ENCODE peak calls at places on chromosomes 3 and 15, in six cellular contexts. One of them, this sample, is unnamed. For H3K4me1, the result is how much of the 10 kb centered on the place peaks cover.

GRCh38 chr3:54188176-54188791 is 65.9 kb downstream of the CACNA2D3 start:
- DNase-seq in sigmoid colon: no peak
- DNase-seq in stomach: peak
- DNase-seq in H1: peak
- DNase-seq in HCT116: peak
- DNase-seq in GM23338: peak
- DNase-seq in this sample: peak

GRCh38 chr15:81897011-81897677 is 148.7 kb downstream of the MEX3B start:
- DNase-seq in HCT116: no peak
- DNase-seq in GM23338: no peak
- DNase-seq in stomach: no peak
- DNase-seq in H1: no peak
- DNase-seq in sigmoid colon: peak
- DNase-seq in this sample: no peak

GRCh38 chr3:17195192-17195611 is 310.4 kb downstream of the PLCL2 start:
- DNase-seq in GM23338: no peak
- DNase-seq in HCT116: no peak
- DNase-seq in stomach: no peak
- DNase-seq in H1: no peak
- DNase-seq in sigmoid colon: no peak
- DNase-seq in this sample: no peak

GRCh38 chr3:116474356-116475200 is 29.3 kb upstream of the LSAMP start:
- DNase-seq in sigmoid colon: no peak
- DNase-seq in H1: no peak
- DNase-seq in stomach: no peak
- DNase-seq in HCT116: no peak
- DNase-seq in GM23338: no peak
- DNase-seq in this sample: no peak

GRCh38 chr3:142046320-142047020 is 102.9 kb downstream of the TFDP2 start:
- DNase-seq in stomach: no peak
- DNase-seq in sigmoid colon: no peak
- DNase-seq in GM23338: peak
- DNase-seq in H1: no peak
- DNase-seq in HCT116: no peak
- DNase-seq in this sample: no peak

GRCh38 chr3:71646971-71647370 is 63.4 kb upstream of the FOXP1 start:
- DNase-seq in stomach: no peak
- DNase-seq in GM23338: no peak
- DNase-seq in HCT116: no peak
- DNase-seq in H1: no peak
- DNase-seq in sigmoid colon: no peak
- DNase-seq in this sample: no peak

GRCh38 chr3:25683882-25684281 is 19.2 kb upstream of the TOP2B start:
- DNase-seq in stomach: no peak
- DNase-seq in H1: no peak
- DNase-seq in sigmoid colon: no peak
- DNase-seq in GM23338: no peak
- DNase-seq in HCT116: no peak
- DNase-seq in this sample: no peak

GRCh38 chr3:141360888-141361598 is 7.3 kb upstream of the ZBTB38 start:
- DNase-seq in HCT116: peak
- DNase-seq in stomach: no peak
- DNase-seq in sigmoid colon: no peak
- DNase-seq in H1: no peak
- DNase-seq in GM23338: peak
- DNase-seq in this sample: peak

GRCh38 chr15:22262613-22263020 is 182.3 kb downstream of the OR4M2 start:
- DNase-seq in stomach: no peak
- DNase-seq in HCT116: no peak
- DNase-seq in sigmoid colon: no peak
- DNase-seq in GM23338: no peak
- DNase-seq in H1: no peak
- DNase-seq in this sample: no peak

GRCh38 chr3:66405701-66406091 is 95.1 kb downstream of the LRIG1 start:
- DNase-seq in H1: no peak
- DNase-seq in stomach: no peak
- DNase-seq in GM23338: no peak
- DNase-seq in HCT116: no peak
- DNase-seq in sigmoid colon: peak
- DNase-seq in this sample: no peak

GRCh38 chr3:140552403-140552802 is 125.5 kb upstream of the TRIM42 start:
- DNase-seq in stomach: no peak
- DNase-seq in sigmoid colon: no peak
- DNase-seq in HCT116: no peak
- DNase-seq in GM23338: peak
- DNase-seq in H1: no peak
- DNase-seq in this sample: no peak

GRCh38 chr15:45234562-45235235 is 17.3 kb upstream of the SLC28A2 start:
- DNase-seq in sigmoid colon: no peak
- DNase-seq in stomach: no peak
- DNase-seq in H1: no peak
- DNase-seq in HCT116: no peak
- DNase-seq in GM23338: no peak
- DNase-seq in this sample: no peak

GRCh38 chr3:12143949-12144504 is 14.7 kb downstream of the TIMP4 start:
- DNase-seq in HCT116: no peak
- DNase-seq in sigmoid colon: peak
- DNase-seq in GM23338: no peak
- DNase-seq in stomach: peak
- DNase-seq in H1: no peak
- DNase-seq in this sample: no peak

GRCh38 chr15:69808756-69809155 is 289.0 kb downstream of the TLE3 start:
- DNase-seq in GM23338: no peak
- DNase-seq in stomach: no peak
- DNase-seq in sigmoid colon: no peak
- DNase-seq in HCT116: no peak
- DNase-seq in H1: no peak
- DNase-seq in this sample: no peak

GRCh38 chr15:93072440-93073394 is 16.3 kb downstream of the RGMA start:
- DNase-seq in sigmoid colon: peak
- DNase-seq in H1: peak
- DNase-seq in stomach: peak
- DNase-seq in HCT116: peak
- DNase-seq in GM23338: peak
- DNase-seq in this sample: peak

GRCh38 chr3:187264946-187265345 is 26.6 kb downstream of the MASP1 start:
- DNase-seq in sigmoid colon: no peak
- DNase-seq in HCT116: no peak
- DNase-seq in GM23338: no peak
- DNase-seq in H1: no peak
- DNase-seq in stomach: no peak
- DNase-seq in this sample: no peak

GRCh38 chr15:64975390-64975789 is 14.3 kb downstream of the SPG21 start:
- DNase-seq in stomach: no peak
- DNase-seq in sigmoid colon: no peak
- DNase-seq in GM23338: no peak
- DNase-seq in HCT116: no peak
- DNase-seq in H1: no peak
- DNase-seq in this sample: no peak

GRCh38 chr3:7787871-7788828 is 713.5 kb upstream of the LMCD1 start:
- DNase-seq in HCT116: no peak
- DNase-seq in GM23338: peak
- DNase-seq in sigmoid colon: no peak
- DNase-seq in stomach: no peak
- DNase-seq in H1: no peak
- DNase-seq in this sample: no peak

GRCh38 chr15:33586791-33587697 is 276.3 kb downstream of the RYR3 start:
- DNase-seq in H1: no peak
- DNase-seq in stomach: no peak
- DNase-seq in GM23338: no peak
- DNase-seq in sigmoid colon: no peak
- DNase-seq in HCT116: no peak
- DNase-seq in this sample: no peak

GRCh38 chr3:87173071-87173470 is 54.0 kb upstream of the CHMP2B start:
- DNase-seq in GM23338: no peak
- DNase-seq in sigmoid colon: no peak
- DNase-seq in H1: no peak
- DNase-seq in HCT116: no peak
- DNase-seq in stomach: no peak
- DNase-seq in this sample: no peak

GRCh38 chr3:30642715-30643361 is 36.4 kb downstream of the TGFBR2 start:
- DNase-seq in sigmoid colon: no peak
- DNase-seq in H1: no peak
- DNase-seq in stomach: no peak
- DNase-seq in GM23338: no peak
- DNase-seq in HCT116: no peak
- DNase-seq in this sample: no peak

GRCh38 chr3:171129827-171130226 is 103.3 kb upstream of the SLC2A2 start:
- DNase-seq in H1: no peak
- DNase-seq in sigmoid colon: no peak
- DNase-seq in GM23338: no peak
- DNase-seq in stomach: no peak
- DNase-seq in HCT116: no peak
- DNase-seq in this sample: no peak

GRCh38 chr3:94961423-94962100 is 898.7 kb downstream of the NSUN3 start:
- DNase-seq in H1: no peak
- DNase-seq in stomach: no peak
- DNase-seq in HCT116: no peak
- DNase-seq in sigmoid colon: no peak
- DNase-seq in GM23338: no peak
- DNase-seq in this sample: no peak

GRCh38 chr15:68483165-68483564 is 51.2 kb upstream of the ITGA11 start:
- DNase-seq in H1: no peak
- DNase-seq in HCT116: no peak
- DNase-seq in GM23338: no peak
- DNase-seq in stomach: no peak
- DNase-seq in sigmoid colon: no peak
- DNase-seq in this sample: no peak

GRCh38 chr15:68484220-68484619 is 52.3 kb upstream of the ITGA11 start:
- DNase-seq in H1: no peak
- DNase-seq in GM23338: no peak
- DNase-seq in stomach: no peak
- DNase-seq in sigmoid colon: no peak
- DNase-seq in HCT116: no peak
- DNase-seq in this sample: no peak

GRCh38 chr15:68487087-68487843 is 55.3 kb upstream of the ITGA11 start:
- DNase-seq in stomach: no peak
- DNase-seq in H1: no peak
- DNase-seq in sigmoid colon: no peak
- DNase-seq in GM23338: no peak
- DNase-seq in HCT116: no peak
- DNase-seq in this sample: peak

GRCh38 chr15:68485721-68486360 is 53.9 kb upstream of the ITGA11 start:
- DNase-seq in H1: no peak
- DNase-seq in GM23338: no peak
- DNase-seq in stomach: no peak
- DNase-seq in HCT116: no peak
- DNase-seq in sigmoid colon: no peak
- DNase-seq in this sample: no peak

GRCh38 chr15:68484696-68485400 is 52.9 kb upstream of the ITGA11 start:
- DNase-seq in sigmoid colon: no peak
- DNase-seq in GM23338: no peak
- DNase-seq in HCT116: no peak
- DNase-seq in stomach: no peak
- DNase-seq in H1: no peak
- DNase-seq in this sample: no peak
- TF ChIP-seq POLR2AphosphoS5 in sigmoid colon: no peak
- TF ChIP-seq POLR2AphosphoS5 in GM23338: no peak
- TF ChIP-seq POLR2AphosphoS5 in HCT116: no peak
- TF ChIP-seq POLR2AphosphoS5 in stomach: no peak
- TF ChIP-seq POLR2AphosphoS5 in H1: no peak
- TF ChIP-seq POLR2AphosphoS5 in this sample: no peak

DNA sequence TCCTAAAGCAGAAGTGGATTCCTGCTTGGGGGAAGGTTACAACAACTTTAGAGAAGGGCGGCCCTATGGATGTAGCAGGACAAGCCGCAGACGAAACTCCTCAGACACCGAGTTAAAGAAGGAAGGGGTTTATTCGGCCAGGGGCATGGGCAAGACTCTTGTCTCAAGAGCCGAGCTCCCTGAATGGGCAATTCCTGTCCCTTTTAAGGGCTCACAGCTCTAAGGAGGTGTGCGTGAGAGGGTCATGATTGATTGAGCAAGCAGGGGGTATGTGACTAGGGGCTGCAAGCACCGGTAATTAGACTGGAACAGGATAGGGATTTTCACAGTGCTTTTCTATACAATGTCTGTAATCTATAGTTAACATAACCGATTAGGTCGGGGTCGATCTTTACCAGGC is 879 bp upstream of the PDHB start:
- DNase-seq in sigmoid colon: no peak
- DNase-seq in GM23338: peak
- DNase-seq in stomach: no peak
- DNase-seq in HCT116: no peak
- DNase-seq in H1: no peak
- DNase-seq in this sample: no peak
- H3K4me1 ChIP-seq in sigmoid colon: under half
- H3K4me1 ChIP-seq in GM23338: under half
- H3K4me1 ChIP-seq in stomach: under half
- H3K4me1 ChIP-seq in HCT116: under half
- H3K4me1 ChIP-seq in H1: under half
- H3K4me1 ChIP-seq in this sample: under half

DNA sequence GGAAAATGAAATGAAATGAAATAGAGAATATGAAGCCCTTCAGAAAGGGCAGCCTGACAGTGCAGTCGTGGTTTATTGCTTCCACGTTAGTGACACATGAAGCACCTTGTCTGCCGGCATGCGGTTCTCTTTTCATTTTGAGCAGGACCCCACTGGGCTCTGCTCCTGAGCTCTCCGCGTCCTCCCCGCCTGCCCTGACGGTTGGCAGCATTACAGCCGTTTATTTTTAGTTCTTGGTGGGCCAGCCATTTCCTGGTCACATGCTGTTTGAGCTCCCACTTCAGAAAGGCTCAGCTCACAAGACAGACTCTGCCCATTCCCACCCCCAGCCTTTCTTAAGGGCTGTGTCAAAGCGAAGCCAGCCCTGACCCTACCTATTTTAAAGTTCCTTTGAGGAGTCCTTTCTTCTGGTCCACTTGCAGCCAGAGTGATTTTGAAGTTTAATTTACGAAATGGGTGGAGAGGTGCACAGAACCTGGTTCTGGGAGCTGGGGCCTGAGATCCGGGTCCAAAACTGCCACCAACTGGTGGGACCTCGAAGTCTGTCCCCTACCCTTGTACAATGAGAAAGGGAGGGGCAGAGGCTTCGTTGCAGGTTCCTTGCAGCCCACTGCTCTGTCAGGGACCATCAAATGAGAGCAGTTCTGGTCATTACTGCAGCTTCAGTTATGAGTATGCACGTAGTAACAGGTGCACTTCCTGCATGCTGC is 60.1 kb downstream of the MGLL start:
- DNase-seq in HCT116: no peak
- DNase-seq in stomach: no peak
- DNase-seq in sigmoid colon: peak
- DNase-seq in GM23338: no peak
- DNase-seq in H1: no peak
- DNase-seq in this sample: no peak
- TF ChIP-seq POLR2AphosphoS5 in HCT116: no peak
- TF ChIP-seq POLR2AphosphoS5 in stomach: no peak
- TF ChIP-seq POLR2AphosphoS5 in sigmoid colon: peak
- TF ChIP-seq POLR2AphosphoS5 in GM23338: no peak
- TF ChIP-seq POLR2AphosphoS5 in H1: no peak
- TF ChIP-seq POLR2AphosphoS5 in this sample: peak

DNA sequence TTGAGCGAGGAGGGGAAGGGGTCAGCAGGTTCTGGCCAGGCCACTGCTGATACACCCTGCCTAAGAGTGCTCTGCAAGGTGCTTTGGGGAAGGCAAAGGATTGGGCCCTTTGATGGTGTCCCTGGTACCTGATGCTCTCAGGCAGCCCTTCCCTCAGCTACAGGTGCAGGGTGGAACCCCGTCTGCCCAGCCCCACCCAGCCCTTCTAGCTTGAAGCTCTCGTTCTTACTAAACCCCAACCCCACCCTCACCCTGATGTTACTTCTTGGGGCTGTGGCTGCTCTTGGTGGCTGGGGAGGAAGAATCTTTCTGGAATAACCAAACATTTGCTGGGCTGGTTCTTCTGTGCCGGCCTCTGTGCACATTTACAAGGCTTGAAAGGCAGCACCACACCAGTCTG is 6.4 kb downstream of the GNAI2 start:
- DNase-seq in HCT116: no peak
- DNase-seq in GM23338: no peak
- DNase-seq in sigmoid colon: no peak
- DNase-seq in stomach: no peak
- DNase-seq in H1: no peak
- DNase-seq in this sample: no peak
- H3K4me1 ChIP-seq in HCT116: under half
- H3K4me1 ChIP-seq in GM23338: half or more
- H3K4me1 ChIP-seq in sigmoid colon: under half
- H3K4me1 ChIP-seq in stomach: half or more
- H3K4me1 ChIP-seq in H1: half or more
- H3K4me1 ChIP-seq in this sample: under half